ENCODE peak calls at places on chromosome 18, in nine cellular contexts. O, R, Y, N, H, X, L, F and G are unnamed samples.

GRCh38 chr18:76824136-76824676 is 1.8 kb downstream of the ZNF236 start:
- DNase-seq in F (no peak), O (no peak), Y (no peak), L (no peak), R (no peak), H (no peak), X (no peak), N (peak; percentile 23), G (no peak)

GRCh38 chr18:70333757-70334156 is 44.9 kb downstream of the SOCS6 start:
- DNase-seq in R (peak; percentile 99), Y (no peak), L (no peak), O (no peak), H (peak; percentile 84), X (peak; percentile 86), N (no peak), F (no peak), G (peak; percentile 97)

GRCh38 chr18:58223717-58224424 is 179.8 kb downstream of the NEDD4L start:
- DNase-seq in L (no peak), Y (peak; percentile 10), H (peak; percentile 72), R (peak; percentile 96), F (peak; percentile 66), N (peak; percentile 57), X (peak; percentile 92), O (no peak), G (peak; percentile 91)

GRCh38 chr18:9101730-9102390 is 639 bp upstream of the NDUFV2 start:
- DNase-seq in X (peak; percentile 66), Y (peak; percentile 17), R (peak; percentile 87), L (no peak), H (no peak), F (no peak), O (peak; percentile 18), N (no peak), G (peak; percentile 67)

GRCh38 chr18:813405-814071 is 1.5 kb upstream of the YES1 start:
- DNase-seq in F (no peak), X (no peak), L (no peak), Y (no peak), R (no peak), N (no peak), H (no peak), O (no peak), G (no peak)

GRCh38 chr18:79921984-79922965 is 29.2 kb downstream of the SLC66A2 start:
- DNase-seq in R (no peak), N (no peak), O (no peak), Y (no peak), X (no peak), F (no peak), H (no peak), L (no peak), G (no peak)

GRCh38 chr18:58562999-58563667 is 65.8 kb downstream of the ALPK2 start:
- DNase-seq in X (no peak), H (no peak), R (no peak), N (no peak), O (no peak), Y (no peak), F (no peak), L (peak; percentile 56), G (no peak)

GRCh38 chr18:48841381-48842258 is 109.1 kb downstream of the SMAD7 start:
- DNase-seq in X (no peak), Y (no peak), H (no peak), L (no peak), R (peak; percentile 86), F (peak; percentile 90), O (no peak), N (peak; percentile 69), G (no peak)

GRCh38 chr18:47893939-47894699 is 36.3 kb downstream of the SMAD2 start:
- DNase-seq in F (no peak), Y (no peak), X (no peak), N (no peak), R (no peak), O (no peak), H (no peak), L (no peak), G (peak; percentile 38)

GRCh38 chr18:37265382-37265781 is 300.2 kb downstream of the CELF4 start:
- DNase-seq in Y (no peak), F (no peak), H (no peak), N (no peak), X (no peak), R (no peak), O (peak; percentile 36), L (no peak), G (no peak)

GRCh38 chr18:3869848-3870247 is 419.9 kb downstream of the TGIF1 start:
- DNase-seq in N (no peak), H (peak; percentile 25), X (peak; percentile 48), O (peak; percentile 70), Y (no peak), L (no peak), F (no peak), R (peak; percentile 47), G (peak; percentile 64)